ENCODE peak calls at places on chromosomes 16 and 17, in ten cellular contexts. M, I, Z, D, J, B, L, W, Q and N are unnamed samples.

GRCh38 chr17:78973196-78973595 is 6.5 kb downstream of the LGALS3BP start:
- DNase-seq in M (no peak), I (peak), Z (no peak), D (no peak), J (no peak), B (no peak), L (no peak), W (peak), Q (peak), N (no peak)

GRCh38 chr17:30922235-30922993 is 669 bp downstream of the ADAP2 start:
- DNase-seq in M (no peak), I (peak), Z (no peak), D (peak), J (no peak), B (no peak), L (no peak), W (peak), Q (peak), N (no peak)

GRCh38 chr17:28860363-28860808 is 5.6 kb downstream of the ERAL1 start:
- DNase-seq in M (no peak), I (no peak), Z (no peak), D (no peak), J (no peak), B (no peak), L (no peak), W (no peak), Q (no peak), N (no peak)

GRCh38 chr17:40915199-40915661 is 22.2 kb downstream of the KRT23 start:
- DNase-seq in M (no peak), I (no peak), Z (no peak), D (no peak), J (no peak), B (no peak), L (no peak), W (no peak), Q (no peak), N (no peak)

GRCh38 chr16:52863000-52863399 is 189.7 kb downstream of the CHD9NB start:
- DNase-seq in M (no peak), I (no peak), Z (no peak), D (no peak), J (no peak), B (no peak), L (no peak), W (no peak), Q (no peak), N (no peak)

GRCh38 chr17:81471804-81472456 is 40.7 kb downstream of the ACTG1 start:
- DNase-seq in M (no peak), I (peak), Z (peak), D (peak), J (no peak), B (peak), L (no peak), W (peak), Q (peak), N (peak)

GRCh38 chr16:1260101-1260670 is 4.3 kb downstream of the TPSD1 start:
- DNase-seq in M (no peak), I (no peak), Z (no peak), D (no peak), J (no peak), B (no peak), L (no peak), W (no peak), Q (no peak), N (no peak)

GRCh38 chr16:73053038-73053378 is 5.1 kb upstream of the ZFHX3 start:
- DNase-seq in M (no peak), I (no peak), Z (no peak), D (no peak), J (no peak), B (no peak), L (no peak), W (no peak), Q (no peak), N (no peak)

GRCh38 chr17:56592487-56593072 is 919 bp upstream of the NOG start:
- DNase-seq in M (no peak), I (peak), Z (peak), D (peak), J (peak), B (peak), L (peak), W (peak), Q (peak), N (peak)

GRCh38 chr16:84198401-84198800 is 7.4 kb downstream of the ADAD2 start:
- DNase-seq in M (no peak), I (no peak), Z (peak), D (no peak), J (no peak), B (no peak), L (no peak), W (no peak), Q (no peak), N (no peak)

GRCh38 chr17:8153550-8153956 is 1.3 kb upstream of the PER1 start:
- DNase-seq in M (peak), I (no peak), Z (peak), D (peak), J (no peak), B (peak), L (no peak), W (peak), Q (peak), N (no peak)

GRCh38 chr16:4414187-4414909 is 2.0 kb downstream of the CORO7 start:
- DNase-seq in M (no peak), I (no peak), Z (no peak), D (no peak), J (peak), B (no peak), L (peak), W (no peak), Q (no peak), N (no peak)

GRCh38 chr17:4232168-4232813 is 31.5 kb downstream of the ANKFY1 start:
- DNase-seq in M (no peak), I (no peak), Z (no peak), D (no peak), J (no peak), B (no peak), L (no peak), W (no peak), Q (no peak), N (no peak)

GRCh38 chr17:80709090-80709695 is 164.6 kb downstream of the RPTOR start:
- DNase-seq in M (no peak), I (no peak), Z (no peak), D (no peak), J (no peak), B (no peak), L (no peak), W (no peak), Q (no peak), N (no peak)

GRCh38 chr16:66576306-66576705 is 3.0 kb upstream of the CMTM2 start:
- DNase-seq in M (no peak), I (no peak), Z (peak), D (no peak), J (no peak), B (no peak), L (no peak), W (no peak), Q (no peak), N (no peak)

GRCh38 chr17:17708816-17709215 is 27.6 kb downstream of the RAI1 start:
- DNase-seq in M (no peak), I (no peak), Z (no peak), D (no peak), J (no peak), B (no peak), L (no peak), W (no peak), Q (no peak), N (no peak)

GRCh38 chr17:80832266-80832676 is 159.4 kb upstream of the CHMP6 start:
- DNase-seq in M (no peak), I (peak), Z (peak), D (peak), J (no peak), B (no peak), L (no peak), W (peak), Q (peak), N (no peak)

GRCh38 chr16:22962905-22963304 is 148.9 kb downstream of the HS3ST2 start:
- DNase-seq in M (no peak), I (no peak), Z (no peak), D (no peak), J (no peak), B (no peak), L (no peak), W (no peak), Q (no peak), N (no peak)

DNA sequence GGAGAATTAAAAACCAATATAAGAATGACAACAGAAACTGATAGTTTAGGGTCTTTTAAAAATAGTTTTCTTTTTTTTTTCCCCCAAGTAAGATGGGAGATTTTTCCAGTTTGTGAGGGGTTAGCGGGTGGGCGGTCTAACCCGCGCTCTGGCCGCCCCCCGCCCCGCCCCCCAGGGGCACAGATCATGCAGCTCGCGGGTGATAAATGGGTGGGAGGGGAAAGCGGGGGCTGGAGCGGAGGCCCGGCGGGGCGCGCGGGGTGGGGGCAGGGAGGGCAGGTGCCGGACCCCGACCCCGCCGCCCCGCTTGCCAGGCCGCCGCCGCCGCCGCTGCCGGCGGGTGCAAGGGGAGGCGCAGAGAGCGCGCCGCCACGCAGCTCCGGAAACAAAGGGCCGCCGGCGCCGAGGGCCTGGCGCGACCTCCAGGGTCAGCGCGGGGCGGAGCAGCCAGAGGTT is 60.1 kb upstream of the GSE1 start:
- DNase-seq in M (no peak), I (no peak), Z (no peak), D (no peak), J (no peak), B (no peak), L (no peak), W (peak), Q (no peak), N (no peak)
- H3K27ac ChIP-seq in M (peak), I (peak), Z (peak), D (peak), J (peak), B (peak), L (peak), W (no peak), Q (no peak), N (no peak)

GRCh38 chr17:39555368-39555767 is 52.4 kb downstream of the NEUROD2 start:
- DNase-seq in M (no peak), I (no peak), Z (no peak), D (no peak), J (no peak), B (no peak), L (no peak), W (no peak), Q (no peak), N (no peak)

GRCh38 chr17:39548494-39548893 is 59.2 kb downstream of the NEUROD2 start:
- DNase-seq in M (no peak), I (no peak), Z (no peak), D (no peak), J (no peak), B (no peak), L (no peak), W (no peak), Q (no peak), N (no peak)

GRCh38 chr17:39547713-39548478 is 59.8 kb downstream of the NEUROD2 start:
- DNase-seq in M (no peak), I (peak), Z (peak), D (peak), J (peak), B (peak), L (peak), W (peak), Q (no peak), N (peak)

GRCh38 chr17:39553326-39553945 is 54.3 kb downstream of the NEUROD2 start:
- DNase-seq in M (no peak), I (no peak), Z (no peak), D (no peak), J (no peak), B (no peak), L (no peak), W (no peak), Q (no peak), N (no peak)

DNA sequence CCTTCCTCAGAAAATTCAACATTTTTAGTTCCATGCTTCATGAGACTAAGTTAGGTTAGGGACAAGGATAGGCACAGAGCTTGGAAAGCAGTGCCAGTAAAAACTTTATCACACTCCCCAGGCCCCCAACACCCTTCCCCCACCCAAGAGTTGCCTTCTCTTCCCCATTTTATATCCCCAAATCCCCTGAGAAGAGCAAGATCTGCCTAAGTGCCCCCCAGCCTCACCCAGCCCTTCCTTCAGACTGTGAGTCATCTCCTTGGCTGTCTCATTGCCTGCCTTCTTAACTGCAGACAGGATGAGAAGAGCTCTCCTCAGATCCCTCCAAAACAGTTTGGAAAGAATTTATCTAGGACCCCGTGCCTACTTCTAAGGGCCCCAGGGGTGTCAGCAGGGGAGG is 55.8 kb downstream of the NEUROD2 start:
- DNase-seq in M (no peak), I (no peak), Z (no peak), D (no peak), J (no peak), B (no peak), L (no peak), W (no peak), Q (no peak), N (no peak)
- H3K27ac ChIP-seq in M (no peak), I (no peak), Z (no peak), D (no peak), J (no peak), B (no peak), L (no peak), W (no peak), Q (no peak), N (no peak)

DNA sequence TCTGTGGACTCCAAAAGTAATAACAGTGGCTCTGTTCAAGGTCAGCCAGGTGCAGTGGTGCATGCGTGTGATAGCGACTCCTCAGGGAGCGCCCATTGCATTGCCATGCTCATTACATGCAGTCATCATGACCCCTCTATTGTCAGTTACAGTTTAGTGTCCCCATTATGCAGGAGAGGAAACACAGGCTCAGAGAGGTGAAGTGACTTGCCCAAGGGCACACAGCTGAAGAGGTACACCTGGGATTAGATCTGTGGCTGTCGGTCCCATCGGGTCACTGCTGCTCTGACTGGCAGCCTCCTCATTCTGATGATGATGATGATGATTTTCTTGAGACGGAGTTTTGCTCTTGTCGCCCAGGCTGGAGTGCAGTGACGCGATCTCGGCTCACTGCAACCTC is 7.6 kb downstream of the LAT start:
- DNase-seq in M (no peak), I (no peak), Z (no peak), D (no peak), J (no peak), B (no peak), L (no peak), W (no peak), Q (no peak), N (no peak)
- H3K27ac ChIP-seq in M (no peak), I (no peak), Z (no peak), D (no peak), J (no peak), B (no peak), L (no peak), W (no peak), Q (no peak), N (no peak)

GRCh38 chr17:72466606-72467005 is 345.8 kb downstream of the SOX9 start:
- DNase-seq in M (no peak), I (no peak), Z (no peak), D (no peak), J (no peak), B (no peak), L (no peak), W (no peak), Q (no peak), N (no peak)
- H3K27ac ChIP-seq in M (no peak), I (no peak), Z (no peak), D (no peak), J (no peak), B (no peak), L (no peak), W (no peak), Q (no peak), N (no peak)

DNA sequence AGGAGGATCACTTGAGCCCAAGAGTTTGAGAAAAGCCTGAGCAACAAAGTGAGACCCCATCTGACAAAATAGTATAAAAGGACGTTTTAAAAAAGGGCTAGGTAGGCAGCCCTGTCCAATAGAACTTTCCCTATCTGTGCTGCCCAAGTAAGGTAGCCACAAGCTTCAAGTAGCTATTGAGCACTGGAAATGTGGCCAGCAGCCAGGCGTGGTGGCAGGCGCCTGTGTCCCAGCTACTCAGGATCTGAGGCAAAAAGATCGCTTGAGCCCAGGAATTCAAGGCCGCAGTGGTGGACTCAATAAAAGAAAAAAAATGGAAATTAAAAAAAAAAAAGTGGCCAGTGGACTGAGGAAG is 1.5 kb upstream of the NQO1 start:
- DNase-seq in M (no peak), I (no peak), Z (no peak), D (no peak), J (no peak), B (no peak), L (no peak), W (no peak), Q (no peak), N (peak)
- H3K27ac ChIP-seq in M (peak), I (no peak), Z (peak), D (no peak), J (peak), B (peak), L (no peak), W (no peak), Q (no peak), N (peak)

GRCh38 chr16:67594956-67595355 is 32.6 kb downstream of the CTCF start:
- DNase-seq in M (no peak), I (no peak), Z (no peak), D (peak), J (no peak), B (no peak), L (no peak), W (no peak), Q (no peak), N (no peak)
- H3K27ac ChIP-seq in M (peak), I (no peak), Z (peak), D (no peak), J (no peak), B (peak), L (no peak), W (no peak), Q (no peak), N (no peak)

GRCh38 chr17:76654408-76654807 is 10.9 kb upstream of the ST6GALNAC1 start:
- DNase-seq in M (no peak), I (no peak), Z (no peak), D (no peak), J (no peak), B (no peak), L (no peak), W (no peak), Q (no peak), N (no peak)

GRCh38 chr17:76659928-76660614 is 16.5 kb upstream of the ST6GALNAC1 start:
- DNase-seq in M (no peak), I (no peak), Z (no peak), D (peak), J (no peak), B (peak), L (no peak), W (no peak), Q (peak), N (no peak)

GRCh38 chr17:76658387-76658705 is 14.8 kb upstream of the ST6GALNAC1 start:
- DNase-seq in M (no peak), I (no peak), Z (no peak), D (no peak), J (no peak), B (no peak), L (no peak), W (no peak), Q (no peak), N (no peak)

GRCh38 chr17:76657505-76658386 is 14.2 kb upstream of the ST6GALNAC1 start:
- DNase-seq in M (no peak), I (no peak), Z (no peak), D (no peak), J (no peak), B (no peak), L (no peak), W (no peak), Q (no peak), N (no peak)
- H3K27ac ChIP-seq in M (no peak), I (no peak), Z (no peak), D (no peak), J (no peak), B (no peak), L (no peak), W (no peak), Q (no peak), N (no peak)

GRCh38 chr16:87390641-87391323 is 1.4 kb upstream of the MAP1LC3B start:
- DNase-seq in M (no peak), I (no peak), Z (no peak), D (no peak), J (no peak), B (no peak), L (no peak), W (peak), Q (no peak), N (no peak)
- H3K27ac ChIP-seq in M (peak), I (peak), Z (peak), D (peak), J (peak), B (peak), L (no peak), W (no peak), Q (peak), N (peak)